ENCODE peak calls at places on chromosome 14, in five cellular contexts. Y is trophoblast cell, W is H1, M is H9, J is mesendoderm. Z is an unnamed sample.

GRCh38 chr14:56808314-56809201 is 1.7 kb downstream of the OTX2 start:
- DNase-seq in Y (no peak), W (no peak), M (peak; percentile 55), J (peak; percentile 80), Z (no peak)

GRCh38 chr14:75570797-75571196 is 7.6 kb upstream of the FLVCR2 start:
- DNase-seq in Y (no peak), W (no peak), M (no peak), J (no peak), Z (no peak)

GRCh38 chr14:49173765-49174373 is 412.3 kb downstream of the RPS29 start:
- DNase-seq in Y (peak; percentile 64), W (peak; percentile 53), M (peak; percentile 72), J (peak; percentile 86), Z (peak; percentile 70)

GRCh38 chr14:95442633-95443021 is 73.8 kb downstream of the SYNE3 start:
- DNase-seq in Y (peak; percentile 78), W (peak; percentile 53), M (peak; percentile 84), J (peak; percentile 82), Z (peak; percentile 70)

GRCh38 chr14:72741836-72742681 is 151.8 kb downstream of the DPF3 start:
- DNase-seq in Y (no peak), W (no peak), M (no peak), J (no peak), Z (no peak)

GRCh38 chr14:68695871-68696665 is 96.8 kb downstream of the ZFP36L1 start:
- DNase-seq in Y (no peak), W (no peak), M (no peak), J (no peak), Z (no peak)

GRCh38 chr14:68392393-68393085 is 400.3 kb downstream of the ZFP36L1 start:
- DNase-seq in Y (no peak), W (no peak), M (no peak), J (no peak), Z (peak; percentile 21)

GRCh38 chr14:97306785-97307246 is 509.6 kb downstream of the VRK1 start:
- DNase-seq in Y (no peak), W (no peak), M (no peak), J (no peak), Z (no peak)

GRCh38 chr14:95696741-95697140 is 10.5 kb downstream of the TCL1B start:
- DNase-seq in Y (no peak), W (no peak), M (no peak), J (no peak), Z (no peak)

GRCh38 chr14:55340482-55340881 is 69.3 kb downstream of the FBXO34 start:
- DNase-seq in Y (no peak), W (no peak), M (no peak), J (no peak), Z (no peak)

GRCh38 chr14:71321556-71322315 is 414.5 kb downstream of the PCNX1 start:
- DNase-seq in Y (peak; percentile 72), W (no peak), M (peak; percentile 39), J (peak; percentile 90), Z (peak; percentile 44)

GRCh38 chr14:101120636-101121398 is 217.3 kb upstream of the RTL1 start:
- DNase-seq in Y (peak; percentile 10), W (no peak), M (peak; percentile 24), J (no peak), Z (no peak)

GRCh38 chr14:20812576-20812975 is 9.9 kb upstream of the RNASE1 start:
- DNase-seq in Y (no peak), W (no peak), M (no peak), J (no peak), Z (no peak)

GRCh38 chr14:85417396-85417795 is 112.5 kb upstream of the FLRT2 start:
- DNase-seq in Y (no peak), W (no peak), M (no peak), J (no peak), Z (no peak)

GRCh38 chr14:55600784-55601561 is 21.0 kb downstream of the KTN1 start:
- DNase-seq in Y (no peak), W (no peak), M (no peak), J (no peak), Z (no peak)

GRCh38 chr14:86501611-86502010 is 971.7 kb downstream of the FLRT2 start:
- DNase-seq in Y (no peak), W (no peak), M (no peak), J (no peak), Z (no peak)

GRCh38 chr14:81516941-81517797 is 16.5 kb downstream of the SEL1L start:
- DNase-seq in Y (no peak), W (no peak), M (no peak), J (peak; percentile 75), Z (no peak)

GRCh38 chr14:84343637-84344036 is 1186.3 kb upstream of the FLRT2 start:
- DNase-seq in Y (no peak), W (no peak), M (no peak), J (no peak), Z (no peak)

GRCh38 chr14:25349269-25349668 is 299.3 kb upstream of the STXBP6 start:
- DNase-seq in Y (no peak), W (no peak), M (no peak), J (no peak), Z (no peak)

GRCh38 chr14:95289323-95290010 is 30.2 kb downstream of the CLMN start:
- DNase-seq in Y (no peak), W (no peak), M (peak; percentile 10), J (no peak), Z (no peak)

GRCh38 chr14:26917086-26917485 is 319.3 kb upstream of the NOVA1 start:
- DNase-seq in Y (no peak), W (no peak), M (no peak), J (peak; percentile 54), Z (no peak)

GRCh38 chr14:105477659-105478623 is 3.3 kb downstream of the CRIP2 start:
- DNase-seq in Y (no peak), W (no peak), M (no peak), J (no peak), Z (no peak)

GRCh38 chr14:45156067-45156466 is 20.3 kb downstream of the FANCM start:
- DNase-seq in Y (no peak), W (no peak), M (no peak), J (no peak), Z (no peak)

GRCh38 chr14:92718659-92719058 is 29.8 kb downstream of the LGMN start:
- DNase-seq in Y (peak; percentile 74), W (no peak), M (no peak), J (no peak), Z (no peak)

GRCh38 chr14:77302926-77303325 is 17.8 kb downstream of the POMT2 start:
- DNase-seq in Y (peak; percentile 26), W (no peak), M (no peak), J (peak; percentile 78), Z (no peak)

GRCh38 chr14:77299776-77300175 is 20.9 kb downstream of the POMT2 start:
- DNase-seq in Y (no peak), W (no peak), M (no peak), J (no peak), Z (no peak)

GRCh38 chr14:77296906-77297305 is 23.8 kb downstream of the POMT2 start:
- DNase-seq in Y (no peak), W (no peak), M (no peak), J (no peak), Z (no peak)

GRCh38 chr14:77303417-77304156 is 17.1 kb downstream of the POMT2 start:
- DNase-seq in Y (peak; percentile 60), W (no peak), M (no peak), J (peak; percentile 86), Z (no peak)

GRCh38 chr14:77301103-77301502 is 19.6 kb downstream of the POMT2 start:
- DNase-seq in Y (peak; percentile 71), W (peak; percentile 83), M (peak; percentile 88), J (peak; percentile 93), Z (peak; percentile 66)
- H2BK120ac ChIP-seq in Y (peak overlapping the region; percentile 23), W (no peak overlapping the region), M (no peak overlapping the region), J (no peak overlapping the region), Z (no peak overlapping the region)

DNA sequence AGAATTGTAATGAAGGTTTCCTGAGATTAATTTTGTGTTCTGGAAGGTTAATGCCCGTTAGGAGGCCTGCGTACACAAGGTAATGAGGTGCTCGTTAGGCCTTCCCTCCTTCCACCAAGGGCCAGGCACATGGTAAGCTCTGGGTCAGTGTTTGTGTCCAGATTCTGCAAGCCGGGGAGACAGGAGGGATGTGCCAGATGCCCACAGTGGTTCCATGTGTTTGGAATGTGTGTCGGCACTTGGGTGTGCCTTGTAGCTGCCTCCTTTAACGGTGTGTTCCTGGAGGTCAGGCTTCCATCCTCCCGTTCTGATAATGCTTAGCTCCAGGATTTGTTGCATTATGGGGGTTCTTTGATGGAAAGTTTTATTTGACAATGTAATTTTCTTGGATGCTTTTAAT is 5.7 kb downstream of the TRAF3 start:
- DNase-seq in Y (no peak), W (no peak), M (no peak), J (no peak), Z (no peak)
- H2BK120ac ChIP-seq in Y (no peak overlapping the region), W (no peak overlapping the region), M (no peak overlapping the region), J (no peak overlapping the region), Z (no peak overlapping the region)

GRCh38 chr14:99681832-99682148 is 2.3 kb upstream of the CYP46A1 start:
- DNase-seq in Y (no peak), W (no peak), M (no peak), J (no peak), Z (no peak)

GRCh38 chr14:99685061-99685995 is 1.2 kb downstream of the CYP46A1 start:
- DNase-seq in Y (no peak), W (no peak), M (peak; percentile 33), J (peak; percentile 19), Z (no peak)

GRCh38 chr14:99682809-99683618 is 1.1 kb upstream of the CYP46A1 start:
- DNase-seq in Y (peak; percentile 72), W (no peak), M (peak; percentile 88), J (peak; percentile 82), Z (peak; percentile 83)

GRCh38 chr14:99684356-99684952 is 356 bp downstream of the CYP46A1 start:
- DNase-seq in Y (no peak), W (no peak), M (no peak), J (peak; percentile 32), Z (no peak)

DNA sequence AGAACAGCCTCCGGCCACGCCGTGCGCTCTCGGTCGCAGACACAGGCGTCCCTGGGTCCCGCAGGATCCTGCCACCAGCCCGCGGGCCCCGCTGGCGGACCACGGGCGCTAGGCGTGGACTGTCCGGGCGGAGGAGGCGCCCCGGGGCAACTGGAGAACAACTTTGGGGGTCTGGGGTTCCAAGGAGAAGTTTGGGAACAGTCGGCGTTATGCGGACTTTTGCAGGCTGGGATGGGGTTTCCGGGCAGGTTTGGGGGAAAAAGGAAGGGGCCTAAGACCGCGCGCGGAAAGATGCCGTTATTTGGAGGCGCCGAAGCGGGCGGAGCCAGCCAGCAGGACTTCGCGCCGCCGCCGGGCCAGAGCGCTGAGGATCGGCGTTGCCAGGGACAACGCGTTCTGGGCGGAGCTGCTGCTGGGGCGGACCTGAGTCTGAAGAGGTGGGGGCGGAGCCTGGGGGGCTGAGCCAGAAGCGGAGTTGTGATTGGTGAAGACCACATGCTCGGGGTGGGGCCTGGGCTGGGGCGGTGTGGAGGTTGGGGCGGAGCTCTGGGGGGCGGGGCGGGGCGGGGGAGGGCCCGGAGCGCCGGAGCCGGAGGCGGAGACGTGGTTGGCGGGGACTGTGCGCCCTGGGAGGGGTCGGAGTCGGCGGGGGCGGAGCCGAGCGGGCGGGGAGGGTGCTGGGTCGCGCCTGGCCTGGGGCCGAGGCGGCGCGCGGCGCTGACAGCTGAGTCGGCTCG is at the start of gene CYP46A1:
- DNase-seq in Y (peak; percentile 100), W (peak; percentile 99), M (peak; percentile 99), J (peak; percentile 99), Z (peak; percentile 99)
- H2BK120ac ChIP-seq in Y (peak within 1 kb of the TSS; percentile 62), W (no peak within 1 kb of the TSS), M (no peak within 1 kb of the TSS), J (no peak within 1 kb of the TSS), Z (peak within 1 kb of the TSS; percentile 52)

DNA sequence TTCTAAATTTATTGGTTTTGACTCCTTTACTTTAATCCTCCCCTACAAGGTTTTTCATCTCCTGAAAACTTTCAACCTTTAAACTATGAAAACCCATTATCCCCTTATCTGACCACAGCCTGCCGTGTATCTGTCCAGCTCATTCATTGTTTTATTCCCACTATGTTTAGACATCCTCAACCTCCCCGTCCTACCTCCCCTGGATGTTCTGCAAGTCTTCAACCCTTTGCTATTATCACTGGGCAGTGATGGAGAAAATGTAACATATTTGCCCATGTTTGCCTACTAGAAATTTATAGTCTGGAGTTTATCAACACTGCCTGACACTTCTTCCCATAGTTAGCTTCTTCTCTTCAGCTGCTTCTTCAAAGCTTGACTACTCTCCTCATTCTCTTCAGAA is 483.4 kb downstream of the PRKD1 start:
- DNase-seq in Y (no peak), W (no peak), M (no peak), J (no peak), Z (no peak)
- H2BK120ac ChIP-seq in Y (no peak overlapping the region), W (no peak overlapping the region), M (no peak overlapping the region), J (no peak overlapping the region), Z (no peak overlapping the region)